ENCODE peak calls at places on chromosomes 6 and 20, in ten cellular contexts. O, J, Q, B, V, Y, N, I, R and C are unnamed samples.

GRCh38 chr6:17470209-17470952 is 77.0 kb downstream of the CAP2 start:
- DNase-seq in B (no peak), Q (no peak), R (no peak), Y (no peak), J (no peak), I (peak; percentile 26), V (no peak), N (no peak), O (no peak), C (no peak)

GRCh38 chr20:25081065-25081729 is 744 bp downstream of the VSX1 start:
- DNase-seq in J (no peak), B (peak; percentile 55), N (no peak), R (no peak), V (peak; percentile 28), I (no peak), Q (no peak), O (peak; percentile 29), Y (no peak), C (peak; percentile 77)

GRCh38 chr6:9252784-9253183 is 817.4 kb upstream of the SLC35B3 start:
- DNase-seq in N (no peak), R (no peak), Q (no peak), I (no peak), Y (no peak), B (no peak), J (peak; percentile 4), O (no peak), V (no peak), C (no peak)

GRCh38 chr6:136737343-136738177 is 54.7 kb downstream of the MAP3K5 start:
- DNase-seq in I (peak; percentile 78), B (no peak), Y (peak; percentile 39), O (no peak), N (no peak), Q (no peak), V (no peak), J (no peak), R (peak; percentile 59), C (no peak)

GRCh38 chr6:75213112-75213511 is 7.3 kb upstream of the COL12A1 start:
- DNase-seq in I (no peak), N (no peak), R (no peak), V (no peak), J (no peak), Q (no peak), O (no peak), B (no peak), Y (no peak), C (no peak)

GRCh38 chr6:145633981-145634627 is 101.2 kb downstream of the EPM2A start:
- DNase-seq in I (peak; percentile 72), Y (peak; percentile 84), J (peak; percentile 75), R (peak; percentile 59), Q (peak; percentile 73), V (peak; percentile 83), O (peak; percentile 83), B (peak; percentile 64), N (peak; percentile 85), C (peak; percentile 91)

GRCh38 chr6:84633771-84634170 is 130.6 kb downstream of the TBX18 start:
- DNase-seq in N (no peak), I (no peak), V (no peak), Y (no peak), J (no peak), B (no peak), Q (no peak), O (no peak), R (no peak), C (no peak)

GRCh38 chr6:163288915-163289314 is 125.6 kb upstream of the QKI start:
- DNase-seq in Q (no peak), N (peak; percentile 75), Y (peak; percentile 33), O (no peak), B (no peak), R (no peak), I (no peak), J (no peak), V (no peak), C (no peak)

GRCh38 chr20:23349338-23350006 is 1.1 kb upstream of the NXT1 start:
- DNase-seq in V (no peak), Y (no peak), R (no peak), O (no peak), J (no peak), Q (no peak), I (no peak), N (no peak), B (no peak), C (no peak)

GRCh38 chr6:15578716-15579391 is 84.0 kb downstream of the DTNBP1 start:
- DNase-seq in Q (no peak), R (no peak), B (no peak), N (no peak), O (no peak), J (no peak), I (no peak), Y (no peak), V (no peak), C (no peak)

GRCh38 chr6:144477841-144478240 is 192.7 kb downstream of the UTRN start:
- DNase-seq in J (no peak), V (no peak), Q (no peak), B (no peak), I (no peak), N (no peak), R (no peak), Y (no peak), O (no peak), C (no peak)

GRCh38 chr6:167951781-167952511 is 45.5 kb upstream of the KIF25 start:
- DNase-seq in Q (no peak), J (no peak), B (no peak), V (no peak), Y (no peak), I (no peak), O (no peak), R (no peak), N (no peak), C (no peak)

GRCh38 chr6:89145461-89145961 is 344 bp upstream of the PM20D2 start:
- DNase-seq in Q (peak; percentile 21), J (peak; percentile 29), B (no peak), N (no peak), O (no peak), Y (no peak), I (no peak), V (no peak), R (no peak), C (no peak)

GRCh38 chr6:93248591-93248990 is 170.8 kb downstream of the EPHA7 start:
- DNase-seq in V (no peak), R (no peak), B (no peak), Y (no peak), N (no peak), J (no peak), O (no peak), Q (no peak), I (no peak), C (no peak)

GRCh38 chr6:8402546-8402945 is 32.8 kb downstream of the SLC35B3 start:
- DNase-seq in J (no peak), I (no peak), V (no peak), N (no peak), B (no peak), O (no peak), R (no peak), Y (no peak), Q (no peak), C (no peak)

GRCh38 chr6:35742842-35743241 is 6.0 kb downstream of the ARMC12 start:
- DNase-seq in I (no peak), J (no peak), N (no peak), Q (no peak), V (no peak), R (no peak), Y (no peak), O (no peak), B (no peak), C (no peak)

GRCh38 chr20:9635756-9636155 is 121.4 kb downstream of the LAMP5 start:
- DNase-seq in J (no peak), Q (no peak), N (no peak), Y (no peak), V (no peak), R (no peak), I (no peak), O (no peak), B (no peak), C (no peak)

GRCh38 chr6:169371344-169372144 is 117.9 kb upstream of the THBS2 start:
- DNase-seq in J (no peak), I (no peak), O (no peak), Y (no peak), B (no peak), V (no peak), Q (no peak), N (no peak), R (no peak), C (no peak)

GRCh38 chr6:134930463-134930862 is 19.4 kb downstream of the ALDH8A1 start:
- DNase-seq in Y (no peak), R (no peak), V (no peak), I (no peak), O (no peak), N (no peak), B (no peak), J (no peak), Q (no peak), C (no peak)

GRCh38 chr6:3603443-3604130 is 146.7 kb upstream of the SLC22A23 start:
- DNase-seq in N (no peak), J (no peak), I (no peak), O (no peak), V (no peak), R (no peak), B (no peak), Q (no peak), Y (no peak), C (no peak)

GRCh38 chr6:167952512-167952859 is 45.0 kb upstream of the KIF25 start:
- DNase-seq in I (no peak), J (no peak), N (no peak), Y (no peak), V (no peak), Q (no peak), O (no peak), B (no peak), R (no peak), C (no peak)

GRCh38 chr6:119241124-119241491 is 108.5 kb downstream of the MAN1A1 start:
- DNase-seq in V (no peak), Y (no peak), Q (no peak), N (peak; percentile 36), B (no peak), I (no peak), R (peak; percentile 4), J (no peak), O (no peak), C (no peak)